ENCODE peak calls at places on chromosome 1, in five cellular contexts. R, Y, Z, L and I are unnamed samples.

GRCh38 chr1:61997123-61997522 is 197.5 kb upstream of the L1TD1 start:
- DNase-seq in Y (no peak), Z (no peak), L (no peak), R (no peak), I (no peak)

GRCh38 chr1:12434174-12434573 is 183.8 kb downstream of the DHRS3 start:
- DNase-seq in Z (peak; percentile 82), Y (no peak), L (no peak), R (no peak), I (no peak)

GRCh38 chr1:193115629-193116227 is 6.1 kb upstream of the CDC73 start:
- DNase-seq in Y (no peak), R (no peak), Z (peak; percentile 98), L (no peak), I (no peak)

GRCh38 chr1:237042892-237043576 is 1.1 kb downstream of the RYR2 start:
- DNase-seq in R (no peak), Y (no peak), L (peak; percentile 71), Z (no peak), I (no peak)

GRCh38 chr1:24503003-24503751 is 541 bp downstream of the RCAN3 start:
- DNase-seq in L (no peak), R (peak; percentile 35), Y (no peak), Z (no peak), I (no peak)

GRCh38 chr1:101250656-101251272 is 13.9 kb downstream of the S1PR1 start:
- DNase-seq in Z (no peak), R (no peak), Y (no peak), L (no peak), I (no peak)

GRCh38 chr1:52906135-52906603 is 15.4 kb downstream of the ECHDC2 start:
- DNase-seq in R (no peak), Y (no peak), L (no peak), Z (no peak), I (no peak)

GRCh38 chr1:182392045-182393028 is 747 bp upstream of the GLUL start:
- DNase-seq in Z (peak; percentile 60), R (peak; percentile 60), L (peak; percentile 82), Y (no peak), I (peak; percentile 32)

GRCh38 chr1:108113496-108113895 is 86.6 kb downstream of the SLC25A24 start:
- DNase-seq in Z (no peak), R (no peak), Y (no peak), L (no peak), I (no peak)